ENCODE peak calls at places on chromosomes 1 and 21, in six cellular contexts. V is H9, M is IMR-90, B is mesenchymal stem cell, I is mesendoderm, F is H1. A is an unnamed sample.

GRCh38 chr1:178684542-178685000 is 40.5 kb upstream of the RALGPS2 start:
- DNase-seq in F (no peak), V (no peak), I (no peak), M (peak), B (peak), A (no peak)

GRCh38 chr21:43982489-43983078 is 29.5 kb upstream of the TRAPPC10 start:
- DNase-seq in V (no peak), F (no peak), M (no peak), B (no peak), I (no peak), A (no peak)

GRCh38 chr1:186152227-186152944 is 222.7 kb downstream of the TPR start:
- DNase-seq in B (peak), F (no peak), I (peak), M (peak), V (no peak), A (no peak)

GRCh38 chr1:53329183-53329544 is 1.3 kb upstream of the LRP8 start:
- DNase-seq in V (no peak), M (no peak), I (no peak), F (no peak), B (no peak), A (no peak)

GRCh38 chr1:98112631-98113030 is 191.8 kb upstream of the DPYD start:
- DNase-seq in M (no peak), I (no peak), F (no peak), B (no peak), V (no peak), A (no peak)

GRCh38 chr1:172588296-172589291 is 55.6 kb downstream of the SUCO start:
- DNase-seq in I (no peak), B (peak), M (peak), V (no peak), F (no peak), A (no peak)

GRCh38 chr1:195754297-195754696 is 853.9 kb downstream of the KCNT2 start:
- DNase-seq in B (peak), I (no peak), F (no peak), M (no peak), V (no peak), A (no peak)

GRCh38 chr1:115492880-115493279 is 148.9 kb upstream of the VANGL1 start:
- DNase-seq in V (no peak), M (peak), F (no peak), B (peak), I (no peak), A (no peak)

GRCh38 chr1:244863491-244864252 is 671 bp downstream of the HNRNPU start:
- DNase-seq in M (no peak), B (no peak), I (peak), V (no peak), F (no peak), A (no peak)

GRCh38 chr1:214801191-214801590 is 198.2 kb downstream of the CENPF start:
- DNase-seq in M (peak), B (no peak), I (no peak), V (no peak), F (no peak), A (no peak)

GRCh38 chr1:212962509-212962908 is 12.2 kb downstream of the VASH2 start:
- DNase-seq in I (no peak), M (no peak), B (no peak), F (no peak), V (peak), A (no peak)

GRCh38 chr1:205805082-205805711 is 7.8 kb downstream of the SLC41A1 start:
- DNase-seq in M (no peak), I (no peak), B (no peak), V (no peak), F (no peak), A (no peak)

GRCh38 chr1:27719286-27720251 is 6.2 kb upstream of the FAM76A start:
- DNase-seq in I (no peak), B (peak), V (no peak), M (peak), F (no peak), A (no peak)

GRCh38 chr1:23799255-23799569 is 1.3 kb downstream of the GALE start:
- DNase-seq in I (no peak), F (no peak), M (no peak), B (no peak), V (no peak), A (no peak)

GRCh38 chr1:23799570-23800395 is 771 bp downstream of the GALE start:
- DNase-seq in I (peak), M (peak), B (peak), V (peak), F (peak), A (peak)

GRCh38 chr1:23801338-23801748 is 789 bp upstream of the GALE start:
- DNase-seq in B (peak), I (no peak), F (no peak), M (no peak), V (no peak), A (no peak)

GRCh38 chr1:23801876-23802275 is 1.3 kb upstream of the GALE start:
- DNase-seq in V (no peak), B (no peak), F (no peak), I (no peak), M (no peak), A (no peak)

DNA sequence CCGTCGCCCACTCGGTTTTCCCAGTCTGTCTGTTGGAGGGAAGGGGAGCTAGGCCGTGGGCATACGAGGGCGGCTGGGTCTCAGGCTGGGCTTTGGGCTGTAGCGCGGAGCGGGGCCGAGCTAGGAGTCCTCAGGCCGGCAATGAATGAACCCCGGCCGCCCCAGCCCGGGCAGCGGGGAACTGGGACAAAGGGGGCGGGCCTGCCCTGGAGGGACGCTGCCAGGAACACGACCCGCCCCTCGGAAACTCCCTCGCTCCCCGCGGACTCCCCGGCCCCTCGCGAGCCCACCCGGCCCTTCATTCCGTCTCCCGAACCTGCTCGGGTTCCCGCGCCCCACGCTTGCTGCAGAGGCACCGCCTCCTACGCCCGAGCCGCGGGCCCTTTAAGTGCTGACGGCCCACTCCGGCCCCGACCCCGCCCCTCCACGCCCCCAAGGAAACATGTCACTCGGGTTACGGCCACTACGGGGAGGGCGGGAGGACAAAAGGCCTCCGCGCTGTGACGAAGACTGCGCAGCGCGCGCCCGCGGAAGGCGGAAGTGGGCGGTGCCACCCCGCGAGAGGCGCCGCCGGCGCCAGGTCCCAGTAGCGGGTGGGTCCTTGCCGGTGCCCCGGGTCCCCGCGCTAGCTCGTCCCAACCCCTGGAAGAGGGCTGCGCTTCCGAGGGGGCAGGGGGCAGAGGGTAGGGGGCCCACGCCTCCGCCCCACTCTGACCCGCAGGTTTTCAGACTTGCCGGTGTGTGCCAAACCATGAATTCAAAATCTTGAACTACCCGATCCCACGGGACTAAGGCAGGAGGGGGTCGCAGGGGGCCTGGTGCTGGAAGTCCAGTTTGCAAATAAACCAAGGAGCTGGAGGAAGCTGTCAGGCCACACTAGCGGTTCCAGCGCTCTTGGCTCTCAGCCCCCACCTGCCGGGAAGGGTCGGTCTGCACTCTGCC is at the start of gene GALE:
- DNase-seq in M (peak), F (peak), B (peak), I (peak), V (peak), A (peak)
- H2BK15ac ChIP-seq in M (peak), F (peak), B (peak), I (no peak), V (no peak), A (peak)

GRCh38 chr1:151189638-151190445 is at the start of gene VPS72:
- DNase-seq in B (peak), F (peak), V (peak), M (peak), I (peak), A (peak)
- H4K8ac ChIP-seq in B (peak), F (peak), V (no peak), M (peak), I (no peak), A (no peak)

GRCh38 chr1:9477535-9477934 is 61.7 kb upstream of the SLC25A33 start:
- DNase-seq in M (no peak), I (no peak), V (no peak), F (no peak), B (no peak), A (no peak)

GRCh38 chr1:9478021-9478420 is 61.2 kb upstream of the SLC25A33 start:
- DNase-seq in V (no peak), M (no peak), I (no peak), B (no peak), F (no peak), A (no peak)

GRCh38 chr1:9475061-9475627 is 64.1 kb upstream of the SLC25A33 start:
- DNase-seq in I (no peak), M (no peak), V (no peak), F (no peak), B (no peak), A (no peak)

GRCh38 chr1:9473032-9473792 is 66.1 kb upstream of the SLC25A33 start:
- DNase-seq in V (peak), B (peak), F (no peak), M (peak), I (peak), A (no peak)

GRCh38 chr1:9476790-9477463 is 62.3 kb upstream of the SLC25A33 start:
- DNase-seq in F (no peak), M (peak), I (peak), B (peak), V (no peak), A (no peak)
- H2BK15ac ChIP-seq in F (no peak), M (no peak), I (no peak), B (no peak), V (no peak), A (no peak)

DNA sequence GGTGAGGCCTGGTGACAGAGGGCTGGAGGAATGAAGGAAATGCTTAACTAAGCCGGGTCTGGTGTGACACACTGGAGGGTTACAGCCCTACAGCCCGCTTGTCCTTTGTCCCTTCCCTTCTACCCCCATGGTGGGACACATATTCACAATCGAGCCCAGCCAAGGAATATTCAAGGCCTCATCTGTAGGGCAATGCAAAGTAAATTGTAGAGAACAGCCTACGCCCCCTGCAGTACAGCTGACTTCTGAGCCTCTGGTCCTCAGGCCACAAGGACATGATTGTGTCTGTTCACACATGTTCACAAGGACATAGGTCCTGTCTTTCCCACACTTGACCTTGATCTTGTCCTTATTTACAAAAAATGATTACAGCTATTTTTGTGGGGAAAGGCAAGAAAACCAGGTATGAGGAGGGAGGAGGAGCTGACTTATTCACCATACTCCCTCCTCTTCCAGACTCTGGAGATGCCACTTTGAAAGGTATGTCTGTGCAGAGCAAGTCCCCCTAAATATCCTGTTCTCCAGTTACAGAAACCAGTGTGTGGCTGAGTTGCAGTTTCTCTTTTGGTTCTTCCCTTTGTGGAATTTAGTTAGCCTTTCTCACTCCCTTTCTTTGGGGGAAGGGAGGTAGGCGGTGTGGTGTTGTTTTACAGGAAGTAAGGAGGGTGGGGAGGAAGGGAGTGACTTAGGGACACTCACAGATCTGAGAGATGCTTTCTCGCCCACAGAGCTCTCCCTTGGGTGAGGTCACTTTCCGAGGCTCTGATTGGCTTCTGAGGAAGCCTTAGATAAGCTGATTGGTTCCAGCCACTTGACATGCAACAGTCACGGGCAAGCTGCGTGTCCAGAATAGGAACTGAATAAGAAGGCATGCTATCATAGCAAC is 14.6 kb downstream of the POLR3GL start:
- DNase-seq in F (peak), M (peak), B (peak), I (peak), V (peak), A (peak)
- H4K8ac ChIP-seq in F (no peak), M (peak), B (peak), I (no peak), V (peak), A (peak)

DNA sequence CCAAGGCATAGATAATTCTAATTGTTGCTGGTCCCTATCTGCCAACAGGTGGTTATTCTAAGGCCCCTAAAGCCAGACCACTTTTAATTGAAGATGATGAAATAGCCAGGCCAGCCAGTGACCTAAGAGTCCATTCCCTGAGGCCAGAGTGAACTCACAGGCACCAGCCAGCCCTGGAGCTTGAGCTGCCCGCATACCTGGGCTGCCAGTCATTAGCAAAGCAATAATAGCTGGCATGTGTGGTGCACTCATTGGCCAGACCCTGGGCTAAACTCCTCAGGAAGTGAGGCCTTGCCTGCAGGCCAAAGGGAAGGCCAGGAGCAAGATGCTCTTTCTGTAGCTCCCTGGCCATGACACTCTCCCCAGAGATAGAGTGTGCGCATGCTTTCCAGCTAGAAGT is 180.4 kb upstream of the KLHDC7A start:
- DNase-seq in I (peak), F (no peak), M (no peak), V (no peak), B (no peak), A (no peak)
- H2BK15ac ChIP-seq in I (no peak), F (peak), M (no peak), V (no peak), B (no peak), A (no peak)

DNA sequence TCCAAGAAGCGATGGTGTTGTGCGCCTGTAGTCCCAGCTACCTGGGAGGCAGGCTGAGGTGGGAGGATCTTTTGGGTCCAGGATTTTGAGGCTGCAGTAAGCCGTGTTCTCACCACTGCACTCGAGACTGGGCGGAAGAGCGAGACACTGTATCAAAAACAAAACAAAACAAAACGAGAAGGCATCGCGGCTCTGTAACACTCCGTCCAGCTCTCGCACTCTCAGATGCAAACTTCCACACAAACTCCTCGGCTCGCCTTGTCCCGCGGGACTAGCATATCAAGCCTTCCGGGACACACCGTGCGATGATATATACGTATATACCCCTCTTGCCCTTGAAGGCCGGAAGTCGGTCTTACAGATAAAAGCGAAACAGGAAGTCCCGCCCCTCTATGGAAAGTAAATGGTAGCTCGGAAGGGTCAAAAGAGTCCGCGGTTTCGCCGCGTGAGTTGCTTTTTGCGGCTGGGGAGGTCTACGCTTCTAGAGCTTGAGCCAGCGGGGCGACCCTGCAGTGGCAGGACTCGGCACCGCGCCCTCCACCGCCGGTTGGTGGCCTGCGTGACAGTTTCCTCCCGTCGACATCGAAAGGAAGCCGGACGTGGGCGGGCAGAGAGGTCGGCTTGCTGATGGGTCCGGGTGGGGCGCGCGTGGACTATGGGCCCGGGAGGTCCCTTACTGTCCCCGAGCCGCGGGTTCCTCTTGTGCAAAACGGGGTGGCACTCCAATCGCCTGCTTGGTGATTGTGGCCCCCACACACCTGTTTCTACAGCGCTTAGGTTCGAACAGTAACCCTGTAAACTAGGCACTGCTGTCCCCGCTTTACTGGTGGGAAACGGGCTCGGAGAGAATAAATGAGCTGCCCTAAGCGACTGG is at the start of gene COA6:
- DNase-seq in V (peak), B (peak), F (peak), M (peak), I (peak), A (peak)
- H4K8ac ChIP-seq in V (no peak), B (peak), F (peak), M (peak), I (peak), A (no peak)